ENCODE peak calls at places on chromosomes 5 and 9, in four cellular contexts. B is uterus, D is activated T-cell treated with anti-CD3 and anti-CD28 coated beads for 24 hours, A is NCI-H1417. E is an unnamed sample.

GRCh38 chr5:171388816-171389168 is 1.1 kb downstream of the NPM1 start:
- DNase-seq in B (no peak), D (peak), A (no peak), E (peak)

GRCh38 chr5:127697894-127698600 is 5.1 kb upstream of the CCDC192 start:
- DNase-seq in B (no peak), D (no peak), A (no peak), E (peak)

GRCh38 chr5:149227168-149227826 is 44.4 kb upstream of the AFAP1L1 start:
- DNase-seq in B (no peak), D (no peak), A (no peak), E (peak)

GRCh38 chr5:132496631-132497487 is 6.3 kb upstream of the IRF1 start:
- DNase-seq in B (peak), D (no peak), A (peak), E (peak)

GRCh38 chr5:172545291-172545761 is 91.0 kb upstream of the SH3PXD2B start:
- DNase-seq in B (peak), D (no peak), A (no peak), E (no peak)

GRCh38 chr9:35844628-35845301 is 15.7 kb downstream of the TMEM8B start:
- DNase-seq in B (peak), D (no peak), A (no peak), E (peak)

GRCh38 chr5:83049370-83049863 is 27.8 kb downstream of the TMEM167A start:
- DNase-seq in B (no peak), D (no peak), A (no peak), E (no peak)

GRCh38 chr5:139391570-139392323 is 2.0 kb upstream of the MZB1 start:
- DNase-seq in B (no peak), D (no peak), A (no peak), E (peak)

GRCh38 chr5:75844301-75844700 is 127.1 kb upstream of the POC5 start:
- DNase-seq in B (no peak), D (no peak), A (no peak), E (no peak)

GRCh38 chr5:124504081-124504916 is 242.1 kb downstream of the ZNF608 start:
- DNase-seq in B (no peak), D (no peak), A (no peak), E (no peak)

GRCh38 chr9:109315889-109316640 is 4.8 kb downstream of the EPB41L4B start:
- DNase-seq in B (no peak), D (no peak), A (peak), E (peak)

GRCh38 chr5:176846335-176847140 is 36.2 kb downstream of the UNC5A start:
- DNase-seq in B (no peak), D (no peak), A (no peak), E (no peak)

GRCh38 chr9:136316896-136317676 is 10.3 kb upstream of the GPSM1 start:
- DNase-seq in B (no peak), D (no peak), A (no peak), E (no peak)